ENCODE peak calls at places on chromosomes 13 and 19, in six cellular contexts. One of them, this sample, is unnamed.

GRCh38 chr19:35023428-35023827 is 6.8 kb upstream of the SCN1B start:
- DNase-seq in fibroblast of the aortic adventitia: no peak
- DNase-seq in stimulated activated CD4-positive, alpha-beta T cell treated with anti-CD3 and anti-CD28 coated beads, Interleukin-2, amount 100 ng/mL, for 24 hours: no peak
- DNase-seq in iris pigment epithelial cell: no peak
- DNase-seq in EH: no peak
- DNase-seq in T-helper 17 cell: no peak
- DNase-seq in this sample: no peak

GRCh38 chr19:16118489-16119033 is 6.9 kb downstream of the RAB8A start:
- DNase-seq in stimulated activated CD4-positive, alpha-beta T cell treated with anti-CD3 and anti-CD28 coated beads, Interleukin-2, amount 100 ng/mL, for 24 hours: peak
- DNase-seq in iris pigment epithelial cell: no peak
- DNase-seq in fibroblast of the aortic adventitia: no peak
- DNase-seq in T-helper 17 cell: no peak
- DNase-seq in EH: no peak
- DNase-seq in this sample: no peak

GRCh38 chr13:59043016-59043415 is 1120.7 kb downstream of the DIAPH3 start:
- DNase-seq in stimulated activated CD4-positive, alpha-beta T cell treated with anti-CD3 and anti-CD28 coated beads, Interleukin-2, amount 100 ng/mL, for 24 hours: no peak
- DNase-seq in iris pigment epithelial cell: no peak
- DNase-seq in EH: no peak
- DNase-seq in fibroblast of the aortic adventitia: no peak
- DNase-seq in T-helper 17 cell: no peak
- DNase-seq in this sample: no peak

GRCh38 chr19:6213266-6213595 is 66.5 kb downstream of the MLLT1 start:
- DNase-seq in T-helper 17 cell: no peak
- DNase-seq in stimulated activated CD4-positive, alpha-beta T cell treated with anti-CD3 and anti-CD28 coated beads, Interleukin-2, amount 100 ng/mL, for 24 hours: no peak
- DNase-seq in EH: no peak
- DNase-seq in iris pigment epithelial cell: no peak
- DNase-seq in fibroblast of the aortic adventitia: no peak
- DNase-seq in this sample: no peak

GRCh38 chr19:1512671-1513491 is at the start of gene ADAMTSL5:
- DNase-seq in iris pigment epithelial cell: peak
- DNase-seq in stimulated activated CD4-positive, alpha-beta T cell treated with anti-CD3 and anti-CD28 coated beads, Interleukin-2, amount 100 ng/mL, for 24 hours: peak
- DNase-seq in fibroblast of the aortic adventitia: peak
- DNase-seq in T-helper 17 cell: peak
- DNase-seq in EH: peak
- DNase-seq in this sample: peak

GRCh38 chr13:72458701-72459100 is 268.7 kb downstream of the MZT1 start:
- DNase-seq in stimulated activated CD4-positive, alpha-beta T cell treated with anti-CD3 and anti-CD28 coated beads, Interleukin-2, amount 100 ng/mL, for 24 hours: no peak
- DNase-seq in fibroblast of the aortic adventitia: no peak
- DNase-seq in EH: peak
- DNase-seq in iris pigment epithelial cell: peak
- DNase-seq in T-helper 17 cell: no peak
- DNase-seq in this sample: no peak

GRCh38 chr13:97911311-97912138 is 42.0 kb upstream of the IPO5 start:
- DNase-seq in T-helper 17 cell: no peak
- DNase-seq in stimulated activated CD4-positive, alpha-beta T cell treated with anti-CD3 and anti-CD28 coated beads, Interleukin-2, amount 100 ng/mL, for 24 hours: peak
- DNase-seq in iris pigment epithelial cell: peak
- DNase-seq in fibroblast of the aortic adventitia: peak
- DNase-seq in EH: peak
- DNase-seq in this sample: no peak

GRCh38 chr13:32804673-32805260 is 211.5 kb upstream of the KL start:
- DNase-seq in fibroblast of the aortic adventitia: peak
- DNase-seq in iris pigment epithelial cell: peak
- DNase-seq in EH: no peak
- DNase-seq in T-helper 17 cell: no peak
- DNase-seq in stimulated activated CD4-positive, alpha-beta T cell treated with anti-CD3 and anti-CD28 coated beads, Interleukin-2, amount 100 ng/mL, for 24 hours: no peak
- DNase-seq in this sample: no peak

GRCh38 chr13:43085545-43085944 is 62.2 kb downstream of the DNAJC15 start:
- DNase-seq in EH: peak
- DNase-seq in iris pigment epithelial cell: peak
- DNase-seq in fibroblast of the aortic adventitia: peak
- DNase-seq in T-helper 17 cell: no peak
- DNase-seq in stimulated activated CD4-positive, alpha-beta T cell treated with anti-CD3 and anti-CD28 coated beads, Interleukin-2, amount 100 ng/mL, for 24 hours: no peak
- DNase-seq in this sample: no peak

GRCh38 chr13:53200075-53200474 is 171.5 kb downstream of the OLFM4 start:
- DNase-seq in T-helper 17 cell: no peak
- DNase-seq in fibroblast of the aortic adventitia: no peak
- DNase-seq in iris pigment epithelial cell: no peak
- DNase-seq in stimulated activated CD4-positive, alpha-beta T cell treated with anti-CD3 and anti-CD28 coated beads, Interleukin-2, amount 100 ng/mL, for 24 hours: no peak
- DNase-seq in EH: no peak
- DNase-seq in this sample: no peak

GRCh38 chr13:50677687-50678463 is 165.6 kb downstream of the DLEU7 start:
- DNase-seq in EH: peak
- DNase-seq in iris pigment epithelial cell: peak
- DNase-seq in fibroblast of the aortic adventitia: peak
- DNase-seq in stimulated activated CD4-positive, alpha-beta T cell treated with anti-CD3 and anti-CD28 coated beads, Interleukin-2, amount 100 ng/mL, for 24 hours: no peak
- DNase-seq in T-helper 17 cell: no peak
- DNase-seq in this sample: no peak

GRCh38 chr13:77457989-77458388 is 77.5 kb upstream of the SCEL start:
- DNase-seq in fibroblast of the aortic adventitia: no peak
- DNase-seq in iris pigment epithelial cell: no peak
- DNase-seq in T-helper 17 cell: no peak
- DNase-seq in stimulated activated CD4-positive, alpha-beta T cell treated with anti-CD3 and anti-CD28 coated beads, Interleukin-2, amount 100 ng/mL, for 24 hours: no peak
- DNase-seq in EH: no peak
- DNase-seq in this sample: no peak

GRCh38 chr19:38838208-38838985 is 6.8 kb upstream of the ECH1 start:
- DNase-seq in fibroblast of the aortic adventitia: no peak
- DNase-seq in stimulated activated CD4-positive, alpha-beta T cell treated with anti-CD3 and anti-CD28 coated beads, Interleukin-2, amount 100 ng/mL, for 24 hours: peak
- DNase-seq in T-helper 17 cell: no peak
- DNase-seq in iris pigment epithelial cell: peak
- DNase-seq in EH: no peak
- DNase-seq in this sample: peak

This sample was measured in upper lobe of left lung.